ENCODE peak calls at places on chromosomes 6 and 20, in ten cellular contexts. One of them, this sample, is unnamed.

GRCh38 chr6:112433457-112433856 is 86.3 kb downstream of the RFPL4B start:
- DNase-seq in lung: no peak
- DNase-seq in activated naive CD4-positive, alpha-beta T cell treated with anti-CD3 and anti-CD28 coated beads for 36 hours: no peak
- DNase-seq in heart right ventricle: no peak
- DNase-seq in mammary epithelial cell: no peak
- DNase-seq in AG08396: no peak
- DNase-seq in D341Med: no peak
- DNase-seq in natural killer cell: no peak
- DNase-seq in activated T-helper 1 cell treated with anti-CD3 and anti-CD28 coated beads, Interleukin-2, amount 50 U/mL, for 16 hours: no peak
- DNase-seq in amniotic stem cell: no peak
- DNase-seq in this sample: no peak

GRCh38 chr6:129590408-129591022 is 119.5 kb downstream of the ARHGAP18 start:
- DNase-seq in lung: no peak
- DNase-seq in activated naive CD4-positive, alpha-beta T cell treated with anti-CD3 and anti-CD28 coated beads for 36 hours: no peak
- DNase-seq in heart right ventricle: no peak
- DNase-seq in mammary epithelial cell: peak
- DNase-seq in AG08396: peak
- DNase-seq in D341Med: no peak
- DNase-seq in natural killer cell: no peak
- DNase-seq in activated T-helper 1 cell treated with anti-CD3 and anti-CD28 coated beads, Interleukin-2, amount 50 U/mL, for 16 hours: no peak
- DNase-seq in amniotic stem cell: peak
- DNase-seq in this sample: peak

GRCh38 chr6:41712651-41713103 is 22.7 kb downstream of the TFEB start:
- DNase-seq in lung: peak
- DNase-seq in activated naive CD4-positive, alpha-beta T cell treated with anti-CD3 and anti-CD28 coated beads for 36 hours: no peak
- DNase-seq in heart right ventricle: peak
- DNase-seq in mammary epithelial cell: no peak
- DNase-seq in AG08396: peak
- DNase-seq in D341Med: no peak
- DNase-seq in natural killer cell: no peak
- DNase-seq in activated T-helper 1 cell treated with anti-CD3 and anti-CD28 coated beads, Interleukin-2, amount 50 U/mL, for 16 hours: no peak
- DNase-seq in amniotic stem cell: no peak
- DNase-seq in this sample: no peak

GRCh38 chr6:86331265-86331840 is 606.0 kb upstream of the HTR1E start:
- DNase-seq in lung: no peak
- DNase-seq in activated naive CD4-positive, alpha-beta T cell treated with anti-CD3 and anti-CD28 coated beads for 36 hours: no peak
- DNase-seq in heart right ventricle: no peak
- DNase-seq in mammary epithelial cell: no peak
- DNase-seq in AG08396: no peak
- DNase-seq in D341Med: no peak
- DNase-seq in natural killer cell: no peak
- DNase-seq in activated T-helper 1 cell treated with anti-CD3 and anti-CD28 coated beads, Interleukin-2, amount 50 U/mL, for 16 hours: no peak
- DNase-seq in amniotic stem cell: no peak
- DNase-seq in this sample: no peak

GRCh38 chr6:87682310-87682709 is 19.7 kb downstream of the AKIRIN2 start:
- DNase-seq in lung: no peak
- DNase-seq in activated naive CD4-positive, alpha-beta T cell treated with anti-CD3 and anti-CD28 coated beads for 36 hours: no peak
- DNase-seq in heart right ventricle: no peak
- DNase-seq in mammary epithelial cell: peak
- DNase-seq in AG08396: no peak
- DNase-seq in D341Med: no peak
- DNase-seq in natural killer cell: no peak
- DNase-seq in activated T-helper 1 cell treated with anti-CD3 and anti-CD28 coated beads, Interleukin-2, amount 50 U/mL, for 16 hours: no peak
- DNase-seq in amniotic stem cell: no peak
- DNase-seq in this sample: no peak

GRCh38 chr20:64027981-64028685 is 7.8 kb upstream of the C20orf204 start:
- DNase-seq in lung: no peak
- DNase-seq in activated naive CD4-positive, alpha-beta T cell treated with anti-CD3 and anti-CD28 coated beads for 36 hours: no peak
- DNase-seq in heart right ventricle: no peak
- DNase-seq in mammary epithelial cell: no peak
- DNase-seq in AG08396: no peak
- DNase-seq in D341Med: no peak
- DNase-seq in natural killer cell: no peak
- DNase-seq in activated T-helper 1 cell treated with anti-CD3 and anti-CD28 coated beads, Interleukin-2, amount 50 U/mL, for 16 hours: no peak
- DNase-seq in amniotic stem cell: no peak
- DNase-seq in this sample: no peak

GRCh38 chr6:144479991-144480390 is 194.9 kb downstream of the UTRN start:
- DNase-seq in lung: no peak
- DNase-seq in activated naive CD4-positive, alpha-beta T cell treated with anti-CD3 and anti-CD28 coated beads for 36 hours: no peak
- DNase-seq in heart right ventricle: no peak
- DNase-seq in mammary epithelial cell: no peak
- DNase-seq in AG08396: no peak
- DNase-seq in D341Med: no peak
- DNase-seq in natural killer cell: no peak
- DNase-seq in activated T-helper 1 cell treated with anti-CD3 and anti-CD28 coated beads, Interleukin-2, amount 50 U/mL, for 16 hours: no peak
- DNase-seq in amniotic stem cell: no peak
- DNase-seq in this sample: no peak

GRCh38 chr6:88661136-88661535 is 302.3 kb downstream of the RNGTT start:
- DNase-seq in lung: no peak
- DNase-seq in activated naive CD4-positive, alpha-beta T cell treated with anti-CD3 and anti-CD28 coated beads for 36 hours: no peak
- DNase-seq in heart right ventricle: no peak
- DNase-seq in mammary epithelial cell: no peak
- DNase-seq in AG08396: no peak
- DNase-seq in D341Med: no peak
- DNase-seq in natural killer cell: no peak
- DNase-seq in activated T-helper 1 cell treated with anti-CD3 and anti-CD28 coated beads, Interleukin-2, amount 50 U/mL, for 16 hours: no peak
- DNase-seq in amniotic stem cell: no peak
- DNase-seq in this sample: no peak

GRCh38 chr6:39321761-39322160 is 741 bp downstream of the KCNK16 start:
- DNase-seq in lung: no peak
- DNase-seq in activated naive CD4-positive, alpha-beta T cell treated with anti-CD3 and anti-CD28 coated beads for 36 hours: no peak
- DNase-seq in heart right ventricle: no peak
- DNase-seq in mammary epithelial cell: no peak
- DNase-seq in AG08396: no peak
- DNase-seq in D341Med: no peak
- DNase-seq in natural killer cell: no peak
- DNase-seq in activated T-helper 1 cell treated with anti-CD3 and anti-CD28 coated beads, Interleukin-2, amount 50 U/mL, for 16 hours: no peak
- DNase-seq in amniotic stem cell: no peak
- DNase-seq in this sample: no peak

GRCh38 chr20:22949710-22950109 is 85.4 kb upstream of the SSTR4 start:
- DNase-seq in lung: no peak
- DNase-seq in activated naive CD4-positive, alpha-beta T cell treated with anti-CD3 and anti-CD28 coated beads for 36 hours: no peak
- DNase-seq in heart right ventricle: no peak
- DNase-seq in mammary epithelial cell: peak
- DNase-seq in AG08396: no peak
- DNase-seq in D341Med: no peak
- DNase-seq in natural killer cell: no peak
- DNase-seq in activated T-helper 1 cell treated with anti-CD3 and anti-CD28 coated beads, Interleukin-2, amount 50 U/mL, for 16 hours: no peak
- DNase-seq in amniotic stem cell: no peak
- DNase-seq in this sample: no peak

GRCh38 chr20:20553534-20553933 is 158.9 kb downstream of the RALGAPA2 start:
- DNase-seq in lung: no peak
- DNase-seq in activated naive CD4-positive, alpha-beta T cell treated with anti-CD3 and anti-CD28 coated beads for 36 hours: no peak
- DNase-seq in heart right ventricle: no peak
- DNase-seq in mammary epithelial cell: no peak
- DNase-seq in AG08396: no peak
- DNase-seq in D341Med: no peak
- DNase-seq in natural killer cell: no peak
- DNase-seq in activated T-helper 1 cell treated with anti-CD3 and anti-CD28 coated beads, Interleukin-2, amount 50 U/mL, for 16 hours: no peak
- DNase-seq in amniotic stem cell: no peak
- DNase-seq in this sample: no peak

GRCh38 chr6:25056130-25056529 is 120.4 kb upstream of the RIPOR2 start:
- DNase-seq in lung: no peak
- DNase-seq in activated naive CD4-positive, alpha-beta T cell treated with anti-CD3 and anti-CD28 coated beads for 36 hours: peak
- DNase-seq in heart right ventricle: peak
- DNase-seq in mammary epithelial cell: no peak
- DNase-seq in AG08396: no peak
- DNase-seq in D341Med: no peak
- DNase-seq in natural killer cell: peak
- DNase-seq in activated T-helper 1 cell treated with anti-CD3 and anti-CD28 coated beads, Interleukin-2, amount 50 U/mL, for 16 hours: no peak
- DNase-seq in amniotic stem cell: no peak
- DNase-seq in this sample: no peak

This sample was measured in non-pigmented ciliary epithelial cell.